ENCODE peak calls at places on chromosomes 4 and X, in four cellular contexts. One of them, this sample, is unnamed.

GRCh38 chrX:124093222-124093621 is 131.7 kb downstream of the STAG2 start:
- DNase-seq in ecto neural progenitor cell: no peak
- DNase-seq in neural crest cell: no peak
- DNase-seq in neural progenitor cell: no peak
- DNase-seq in this sample: no peak

GRCh38 chrX:39905475-39905889 is 192.3 kb downstream of the BCOR start:
- DNase-seq in neural crest cell: no peak
- DNase-seq in neural progenitor cell: no peak
- DNase-seq in ecto neural progenitor cell: no peak
- DNase-seq in this sample: no peak

GRCh38 chr4:784401-785331 is 41.3 kb downstream of the CPLX1 start:
- DNase-seq in neural progenitor cell: no peak
- DNase-seq in ecto neural progenitor cell: no peak
- DNase-seq in neural crest cell: no peak
- DNase-seq in this sample: no peak

GRCh38 chr4:149264093-149264733 is 551.4 kb downstream of the IQCM start:
- DNase-seq in ecto neural progenitor cell: peak
- DNase-seq in neural progenitor cell: peak
- DNase-seq in neural crest cell: peak
- DNase-seq in this sample: no peak

GRCh38 chr4:168475745-168476144 is 4.5 kb downstream of the DDX60L start:
- DNase-seq in ecto neural progenitor cell: no peak
- DNase-seq in neural progenitor cell: peak
- DNase-seq in neural crest cell: no peak
- DNase-seq in this sample: no peak

GRCh38 chr4:115803825-115804224 is 690.4 kb upstream of the NDST4 start:
- DNase-seq in neural crest cell: no peak
- DNase-seq in ecto neural progenitor cell: no peak
- DNase-seq in neural progenitor cell: no peak
- DNase-seq in this sample: no peak

GRCh38 chrX:49039598-49040375 is 3.4 kb downstream of the TFE3 start:
- DNase-seq in neural crest cell: peak
- DNase-seq in ecto neural progenitor cell: peak
- DNase-seq in neural progenitor cell: peak
- DNase-seq in this sample: peak

GRCh38 chr4:151771664-151772063 is 10.9 kb upstream of the GATB start:
- DNase-seq in neural crest cell: no peak
- DNase-seq in ecto neural progenitor cell: no peak
- DNase-seq in neural progenitor cell: no peak
- DNase-seq in this sample: no peak

GRCh38 chr4:38752393-38752961 is 30.3 kb downstream of the TLR10 start:
- DNase-seq in neural crest cell: no peak
- DNase-seq in ecto neural progenitor cell: no peak
- DNase-seq in neural progenitor cell: peak
- DNase-seq in this sample: no peak

GRCh38 chr4:117971406-117971805 is 62.9 kb upstream of the NDST3 start:
- DNase-seq in ecto neural progenitor cell: no peak
- DNase-seq in neural crest cell: no peak
- DNase-seq in neural progenitor cell: peak
- DNase-seq in this sample: no peak

GRCh38 chr4:41294445-41295062 is 37.8 kb downstream of the UCHL1 start:
- DNase-seq in ecto neural progenitor cell: no peak
- DNase-seq in neural crest cell: peak
- DNase-seq in neural progenitor cell: peak
- DNase-seq in this sample: no peak

GRCh38 chrX:142251665-142252064 is 46.6 kb upstream of the MAGEC2 start:
- DNase-seq in neural crest cell: no peak
- DNase-seq in ecto neural progenitor cell: no peak
- DNase-seq in neural progenitor cell: no peak
- DNase-seq in this sample: no peak

GRCh38 chrX:39724544-39724943 is 373.2 kb downstream of the BCOR start:
- DNase-seq in neural progenitor cell: no peak
- DNase-seq in ecto neural progenitor cell: no peak
- DNase-seq in neural crest cell: no peak
- DNase-seq in this sample: no peak

GRCh38 chr4:2797545-2798305 is 4.8 kb downstream of the SH3BP2 start:
- DNase-seq in ecto neural progenitor cell: no peak
- DNase-seq in neural crest cell: no peak
- DNase-seq in neural progenitor cell: peak
- DNase-seq in this sample: peak